ENCODE peak calls at places on chromosomes 3 and 15, in nine cellular contexts. M is heart right ventricle; V is fibroblast of mammary gland; J is HTR-8/SVneo; P is stimulated activated naive CD8-positive, alpha-beta T cell treated with anti-CD3 and anti-CD28 coated beads, Interleukin-15, amount 100 ng/mL, for 72 hours; W is fibroblast of lung; Q is left colon; I is fibroblast of the conjunctiva; B is transverse colon. L is an unnamed sample.

GRCh38 chr3:41248525-41248924 is 49.2 kb downstream of the CTNNB1 start:
- DNase-seq in B (no peak), I (no peak), W (no peak), V (no peak), Q (no peak), P (no peak), M (no peak), J (no peak), L (no peak)

GRCh38 chr15:53453253-53454105 is 306.0 kb downstream of the WDR72 start:
- DNase-seq in Q (peak), B (peak), I (no peak), J (no peak), M (no peak), V (no peak), W (no peak), P (no peak), L (no peak)

GRCh38 chr15:78944202-78944625 is 632 bp downstream of the CTSH start:
- DNase-seq in W (no peak), J (no peak), P (no peak), V (no peak), Q (no peak), B (peak), I (no peak), M (no peak), L (no peak)

GRCh38 chr3:138082992-138083386 is 32.4 kb downstream of the DZIP1L start:
- DNase-seq in W (peak), M (no peak), J (no peak), B (no peak), V (peak), Q (no peak), P (no peak), I (no peak), L (no peak)

GRCh38 chr3:179464296-179465092 is 13.2 kb upstream of the GNB4 start:
- DNase-seq in I (no peak), V (no peak), Q (no peak), B (no peak), J (no peak), P (no peak), M (no peak), W (no peak), L (no peak)

GRCh38 chr3:38878650-38879049 is 62.6 kb upstream of the SCN10A start:
- DNase-seq in V (no peak), Q (no peak), B (no peak), I (no peak), P (no peak), W (no peak), J (no peak), M (no peak), L (no peak)

GRCh38 chr15:84748274-84749110 is at the start of gene ZNF592:
- DNase-seq in P (peak), V (peak), M (peak), W (peak), Q (peak), I (peak), B (peak), J (peak), L (no peak)

GRCh38 chr3:121529308-121529707 is 16.5 kb downstream of the POLQ start:
- DNase-seq in W (peak), I (peak), Q (no peak), B (no peak), P (no peak), J (no peak), V (peak), M (no peak), L (no peak)

GRCh38 chr3:13493867-13494441 is 13.8 kb downstream of the HDAC11 start:
- DNase-seq in Q (no peak), V (no peak), M (no peak), B (no peak), I (no peak), W (no peak), J (no peak), P (no peak), L (no peak)

L was measured in foreskin melanocyte.